ENCODE peak calls at places on chromosomes 11 and 22, in five cellular contexts. T, E, P, D and X are unnamed samples.
A peak's percentile ranks its signal among the peaks of the same experiment; 100 is the strongest.

GRCh38 chr11:62732830-62733229 is 4.5 kb downstream of the TTC9C start:
- DNase-seq in T (no peak), E (peak; percentile 68), P (peak; percentile 61), D (no peak), X (no peak)

GRCh38 chr22:48256041-48256739 is 1493.7 kb downstream of the TBC1D22A start:
- DNase-seq in T (no peak), E (no peak), P (no peak), D (no peak), X (no peak)

GRCh38 chr11:88779551-88779950 is 286.2 kb downstream of the GRM5 start:
- DNase-seq in T (no peak), E (peak; percentile 98), P (peak; percentile 30), D (no peak), X (peak; percentile 15)

GRCh38 chr11:113528982-113529381 is 53.8 kb upstream of the DRD2 start:
- DNase-seq in T (no peak), E (peak; percentile 20), P (no peak), D (no peak), X (no peak)

GRCh38 chr11:92811341-92811740 is 158.1 kb upstream of the MTNR1B start:
- DNase-seq in T (no peak), E (peak; percentile 27), P (no peak), D (no peak), X (no peak)

GRCh38 chr11:66070604-66071325 is 693 bp downstream of the PACS1 start:
- DNase-seq in T (peak; percentile 75), E (peak; percentile 84), P (peak; percentile 68), D (peak; percentile 35), X (no peak)

GRCh38 chr11:16454284-16454683 is 97.9 kb upstream of the SOX6 start:
- DNase-seq in T (no peak), E (no peak), P (no peak), D (no peak), X (no peak)

GRCh38 chr11:9693801-9694553 is 30.1 kb downstream of the SWAP70 start:
- DNase-seq in T (no peak), E (no peak), P (no peak), D (no peak), X (no peak)

GRCh38 chr11:95230054-95231034 is 658 bp downstream of the SESN3 start:
- DNase-seq in T (peak; percentile 21), E (peak; percentile 55), P (peak; percentile 3), D (peak; percentile 38), X (no peak)

GRCh38 chr11:104319396-104319795 is 155.4 kb upstream of the PDGFD start:
- DNase-seq in T (no peak), E (no peak), P (no peak), D (no peak), X (no peak)

GRCh38 chr11:68020575-68020974 is 9.9 kb upstream of the NDUFS8 start:
- DNase-seq in T (no peak), E (peak; percentile 46), P (peak; percentile 70), D (no peak), X (peak; percentile 82)